ENCODE peak calls at places on chromosomes 12 and 14, in seven cellular contexts. G is NT2/D1, K is fibroblast of lung, S is PC-3, F is endodermal cell, X is neural progenitor cell, V is keratinocyte. L is an unnamed sample.

GRCh38 chr12:125586441-125586840 is 521.2 kb downstream of the AACS start:
- DNase-seq in F (no peak), V (no peak), S (no peak), X (no peak), G (no peak), K (no peak), L (no peak)

GRCh38 chr14:90058876-90059458 is 2.8 kb upstream of the KCNK13 start:
- DNase-seq in G (no peak), F (no peak), K (peak; percentile 9), S (no peak), X (no peak), V (no peak), L (no peak)

GRCh38 chr12:104775731-104776231 is 182.3 kb downstream of the SLC41A2 start:
- DNase-seq in F (no peak), G (no peak), V (no peak), K (no peak), S (no peak), X (no peak), L (no peak)

GRCh38 chr14:103059556-103059955 is 2.2 kb upstream of the CDC42BPB start:
- DNase-seq in X (no peak), K (no peak), G (no peak), F (no peak), S (no peak), V (no peak), L (no peak)

GRCh38 chr12:101582937-101583336 is 11.8 kb upstream of the MYBPC1 start:
- DNase-seq in K (no peak), G (no peak), X (no peak), F (no peak), V (no peak), S (no peak), L (no peak)

GRCh38 chr12:95723693-95724384 is 66.7 kb downstream of the NTN4 start:
- DNase-seq in F (no peak), G (no peak), X (no peak), V (no peak), S (no peak), K (no peak), L (no peak)

GRCh38 chr14:99190696-99191662 is 81.0 kb downstream of the BCL11B start:
- DNase-seq in F (no peak), K (no peak), G (no peak), S (no peak), V (no peak), X (no peak), L (no peak)

GRCh38 chr14:65431951-65432350 is 19.4 kb downstream of the FUT8 start:
- DNase-seq in K (no peak), V (no peak), G (no peak), S (no peak), F (no peak), X (no peak), L (no peak)

GRCh38 chr12:43316506-43316905 is 235.5 kb downstream of the ADAMTS20 start:
- DNase-seq in S (no peak), X (no peak), F (no peak), V (no peak), K (peak; percentile 20), G (no peak), L (no peak)

GRCh38 chr12:69570545-69571399 is 14.5 kb upstream of the CCT2 start:
- DNase-seq in G (peak; percentile 55), X (peak; percentile 82), V (peak; percentile 52), K (peak; percentile 82), S (peak; percentile 83), F (peak; percentile 86), L (peak; percentile 58)

GRCh38 chr14:42556551-42556950 is 949.9 kb downstream of the LRFN5 start:
- DNase-seq in S (peak; percentile 4), G (no peak), F (no peak), X (no peak), V (no peak), K (no peak), L (no peak)

GRCh38 chr14:85528080-85528881 is 1.7 kb upstream of the FLRT2 start:
- DNase-seq in K (peak; percentile 93), F (peak; percentile 74), G (no peak), X (peak; percentile 81), V (no peak), S (peak; percentile 50), L (peak; percentile 19)
- H3K4me3 ChIP-seq in K (peak overlapping the region; percentile 67), F (peak overlapping the region; percentile 91), G (peak overlapping the region; percentile 54), X (peak overlapping the region; percentile 74), V (peak overlapping the region; percentile 85), S (peak overlapping the region; percentile 64), L (peak overlapping the region; percentile 22)

GRCh38 chr14:33499687-33500086 is 451.2 kb downstream of the EGLN3 start:
- DNase-seq in S (no peak), X (no peak), G (no peak), V (no peak), K (no peak), F (no peak), L (no peak)

GRCh38 chr14:33493329-33493728 is 457.5 kb downstream of the EGLN3 start:
- DNase-seq in V (no peak), F (no peak), G (no peak), K (no peak), S (no peak), X (no peak), L (no peak)

GRCh38 chr14:33488547-33488946 is 462.3 kb downstream of the EGLN3 start:
- DNase-seq in V (no peak), X (no peak), S (no peak), F (no peak), K (no peak), G (no peak), L (no peak)

DNA sequence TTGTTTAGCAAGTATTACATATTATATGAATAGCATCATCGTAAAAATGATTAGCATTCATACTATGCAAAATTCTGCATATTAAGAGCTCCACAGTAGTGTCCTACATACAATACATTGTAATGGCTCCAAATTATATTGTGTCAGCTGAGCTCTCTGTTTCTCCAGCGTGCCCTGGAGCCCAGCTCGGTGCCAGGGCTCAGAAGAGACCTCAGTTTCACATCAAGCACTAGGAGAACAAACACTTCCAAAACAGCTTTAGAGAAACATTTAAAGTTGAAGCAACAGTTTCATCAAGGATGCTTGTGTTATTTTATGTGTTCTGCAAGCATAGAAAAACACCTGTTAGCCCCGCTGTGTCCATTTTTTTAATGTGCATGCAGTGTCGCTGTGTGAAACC is 456.9 kb downstream of the EGLN3 start:
- DNase-seq in K (no peak), S (no peak), X (no peak), G (no peak), V (no peak), F (no peak), L (no peak)
- H3K9ac ChIP-seq in K (no peak overlapping the region), S (no peak overlapping the region), X (no peak overlapping the region), G (no peak overlapping the region), V (no peak overlapping the region), F (no peak overlapping the region), L (no peak overlapping the region)

GRCh38 chr12:4202482-4202881 is 71.1 kb upstream of the CCND2 start:
- DNase-seq in S (no peak), F (no peak), G (no peak), V (no peak), K (no peak), X (no peak), L (no peak)
- H3K9me3 ChIP-seq in S (no peaks in the 10 kb centered on the region), F (peaks cover 5% of the 10 kb centered on the region), G (no peaks in the 10 kb centered on the region), V (no peaks in the 10 kb centered on the region), K (no peaks in the 10 kb centered on the region), X (no peaks in the 10 kb centered on the region), L (no peaks in the 10 kb centered on the region)

DNA sequence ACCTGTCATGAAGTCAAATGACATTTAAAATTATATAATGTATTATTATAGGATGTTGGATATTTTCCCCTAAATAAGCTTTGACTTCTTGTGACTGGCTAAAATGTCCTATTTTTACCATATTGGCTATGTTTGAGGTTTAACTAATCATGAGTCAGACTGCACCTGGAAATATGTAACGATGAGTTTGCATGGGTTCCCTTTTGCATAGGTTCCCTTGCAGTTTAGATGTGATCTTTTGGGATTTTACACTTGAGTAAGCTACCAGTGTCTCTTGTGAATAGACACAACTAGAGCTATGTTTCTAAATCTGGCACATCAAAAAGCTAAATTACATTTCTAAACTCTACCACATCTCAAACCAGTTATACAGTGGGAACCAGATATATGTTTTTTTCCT is 5.2 kb downstream of the PDZRN4 start:
- DNase-seq in V (no peak), G (no peak), F (no peak), S (no peak), X (no peak), K (no peak), L (no peak)
- H3K4me3 ChIP-seq in V (no peak overlapping the region), G (no peak overlapping the region), F (no peak overlapping the region), S (no peak overlapping the region), X (no peak overlapping the region), K (no peak overlapping the region), L (no peak overlapping the region)